ENCODE peak calls at places on chromosomes 16 and 17, in five cellular contexts. R is mucosa of descending colon, O is H1, V is A549, A is B cell. S is an unnamed sample.

GRCh38 chr16:3690991-3691720 is 26.2 kb downstream of the TRAP1 start:
- DNase-seq in R (no peak), O (no peak), V (peak; percentile 19), A (no peak), S (no peak)

GRCh38 chr17:41553176-41553575 is 18.7 kb downstream of the KRT9 start:
- DNase-seq in R (no peak), O (no peak), V (no peak), A (no peak), S (no peak)

GRCh38 chr17:47310186-47310733 is 13.5 kb upstream of the EFCAB13 start:
- DNase-seq in R (no peak), O (no peak), V (no peak), A (no peak), S (no peak)

GRCh38 chr16:86961133-86961720 is 356.0 kb downstream of the C16orf95 start:
- DNase-seq in R (no peak), O (no peak), V (no peak), A (no peak), S (no peak)

GRCh38 chr17:56045907-56046306 is 107.4 kb upstream of the ANKFN1 start:
- DNase-seq in R (no peak), O (no peak), V (no peak), A (no peak), S (no peak)

GRCh38 chr16:75264531-75264998 is 13.1 kb upstream of the BCAR1 start:
- DNase-seq in R (no peak), O (no peak), V (no peak), A (no peak), S (no peak)

GRCh38 chr16:72099377-72099818 is 5.8 kb downstream of the DHX38 start:
- DNase-seq in R (no peak), O (peak; percentile 19), V (peak; percentile 76), A (peak; percentile 59), S (peak; percentile 44)

GRCh38 chr17:67443931-67444597 is 67.0 kb downstream of the PITPNC1 start:
- DNase-seq in R (no peak), O (no peak), V (no peak), A (no peak), S (no peak)

GRCh38 chr17:50950002-50950877 is 84.1 kb upstream of the TOB1 start:
- DNase-seq in R (peak; percentile 84), O (no peak), V (peak; percentile 95), A (peak; percentile 59), S (peak; percentile 80)

GRCh38 chr16:6032438-6032837 is 934.8 kb upstream of the EEF2KMT start:
- DNase-seq in R (no peak), O (no peak), V (no peak), A (no peak), S (no peak)
- TF ChIP-seq CTCF in R (no peak), O (no peak), V (no peak), A (no peak), S (no peak)

GRCh38 chr17:7443499-7444485 is 1.1 kb upstream of the CHRNB1 start:
- DNase-seq in R (no peak), O (no peak), V (no peak), A (no peak), S (no peak)
- TF ChIP-seq CTCF in R (no peak), O (no peak), V (no peak), A (no peak), S (no peak)

GRCh38 chr16:11717811-11718210 is 24.8 kb downstream of the TXNDC11 start:
- DNase-seq in R (no peak), O (no peak), V (no peak), A (no peak), S (no peak)

GRCh38 chr16:11716330-11716729 is 26.3 kb downstream of the TXNDC11 start:
- DNase-seq in R (no peak), O (no peak), V (no peak), A (no peak), S (no peak)

GRCh38 chr16:11711662-11712061 is 31.0 kb downstream of the TXNDC11 start:
- DNase-seq in R (no peak), O (no peak), V (no peak), A (no peak), S (no peak)

GRCh38 chr16:11712122-11712521 is 30.5 kb downstream of the TXNDC11 start:
- DNase-seq in R (no peak), O (no peak), V (no peak), A (no peak), S (no peak)

DNA sequence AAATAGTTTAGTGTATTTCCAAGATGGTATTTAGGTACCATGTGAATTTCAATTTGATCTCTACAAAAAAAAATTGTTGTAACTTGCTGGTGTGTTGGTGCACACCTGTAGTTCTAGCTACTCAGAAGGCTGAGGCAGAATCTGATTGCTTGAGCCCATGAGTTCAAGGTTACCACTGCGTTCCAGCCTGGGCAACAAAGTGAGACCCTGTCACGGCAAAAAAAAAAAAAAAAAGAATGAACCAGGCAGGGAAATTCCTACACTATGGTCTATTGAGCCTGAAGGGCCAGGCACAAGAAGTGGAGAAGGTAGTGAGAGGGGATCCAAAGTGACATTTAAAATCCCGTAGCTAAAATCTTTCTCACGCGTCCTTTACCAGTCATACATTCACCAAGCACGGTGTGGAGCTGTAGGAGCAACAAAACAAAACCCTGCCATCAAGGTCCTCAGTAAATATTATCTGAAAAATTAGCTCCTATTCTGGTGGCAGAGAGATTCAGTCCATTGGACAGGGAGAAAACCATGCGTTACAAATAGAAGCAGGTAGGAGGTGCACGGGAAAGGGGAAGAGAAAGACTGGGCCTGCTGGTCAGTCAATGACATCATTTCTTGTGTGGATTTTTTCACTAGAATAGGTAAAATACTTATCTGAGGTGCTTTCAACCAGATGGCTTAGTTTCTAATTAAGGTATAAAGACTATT is 27.3 kb downstream of the TXNDC11 start:
- DNase-seq in R (no peak), O (no peak), V (no peak), A (no peak), S (no peak)
- TF ChIP-seq CTCF in R (no peak), O (no peak), V (no peak), A (no peak), S (no peak)

GRCh38 chr17:14923981-14924380 is 341.1 kb downstream of the PMP22 start:
- DNase-seq in R (no peak), O (no peak), V (no peak), A (no peak), S (no peak)

GRCh38 chr17:14922421-14922820 is 342.7 kb downstream of the PMP22 start:
- DNase-seq in R (no peak), O (no peak), V (no peak), A (no peak), S (no peak)

GRCh38 chr17:14925498-14925897 is 339.6 kb downstream of the PMP22 start:
- DNase-seq in R (no peak), O (no peak), V (no peak), A (no peak), S (no peak)

GRCh38 chr17:14926073-14926472 is 339.1 kb downstream of the PMP22 start:
- DNase-seq in R (no peak), O (no peak), V (no peak), A (no peak), S (no peak)

GRCh38 chr17:14926526-14927122 is 338.5 kb downstream of the PMP22 start:
- DNase-seq in R (no peak), O (peak; percentile 9), V (peak; percentile 75), A (peak; percentile 67), S (no peak)
- TF ChIP-seq CTCF in R (peak; percentile 58), O (peak; percentile 75), V (peak; percentile 95), A (peak; percentile 89), S (peak; percentile 51)

DNA sequence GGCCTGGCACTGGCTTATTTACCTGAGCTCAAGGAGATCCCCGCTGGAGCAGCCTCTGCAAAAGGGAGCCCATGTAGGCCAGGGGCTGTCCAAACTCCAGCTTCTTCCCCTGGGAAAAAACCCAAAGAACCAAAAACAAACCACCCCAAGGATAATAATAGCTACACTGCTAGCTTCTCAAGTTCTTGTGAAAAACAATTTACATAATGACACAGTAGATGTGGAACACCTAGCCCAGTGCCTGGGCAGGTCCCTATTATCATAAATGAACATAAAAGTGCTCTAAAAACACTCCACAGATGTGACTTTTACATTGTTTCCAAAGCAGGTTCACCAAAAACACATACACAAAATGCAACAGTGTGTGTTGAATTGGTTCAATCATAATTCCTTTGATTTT is 27.3 kb downstream of the CENPV start:
- DNase-seq in R (no peak), O (no peak), V (no peak), A (no peak), S (no peak)
- TF ChIP-seq CTCF in R (no peak), O (no peak), V (no peak), A (no peak), S (no peak)